ENCODE peak calls at places on chromosomes 7 and 10, in nine cellular contexts. One of them, this sample, is unnamed.

GRCh38 chr7:51242881-51243518 is 73.6 kb downstream of the COBL start:
- DNase-seq in activated CD8-positive, alpha-beta memory T cell treated with anti-CD3 and anti-CD28 coated beads, Interleukin-2, amount 50 U/mL, for 4 hours: no peak
- DNase-seq in stomach: no peak
- DNase-seq in stimulated activated naive B cell treated with anti-CD40 and anti-IgM and Interleukin-4, amounts not matched to agents 10 μg/mL and 1 μg/mL and 100 μg/mL, for 72 hours: no peak
- DNase-seq in endothelial cell: no peak
- DNase-seq in Ammon's horn: no peak
- DNase-seq in mammary epithelial cell: no peak
- DNase-seq in activated T-cell treated with anti-CD3 and anti-CD28 coated beads, Interleukin-2, amount 50 U/mL, for 1 hour: no peak
- DNase-seq in natural killer cell treated with Interleukin-12 subunit alpha and Interleukin-12 subunit beta and Interleukin-15 and Interleukin-18, amount 100 ng/mL, for 72 hours: no peak
- DNase-seq in this sample: peak

GRCh38 chr7:92682767-92683539 is 92.8 kb upstream of the FAM133B start:
- DNase-seq in stimulated activated naive B cell treated with anti-CD40 and anti-IgM and Interleukin-4, amounts not matched to agents 10 μg/mL and 1 μg/mL and 100 μg/mL, for 72 hours: no peak
- DNase-seq in natural killer cell treated with Interleukin-12 subunit alpha and Interleukin-12 subunit beta and Interleukin-15 and Interleukin-18, amount 100 ng/mL, for 72 hours: no peak
- DNase-seq in Ammon's horn: no peak
- DNase-seq in mammary epithelial cell: no peak
- DNase-seq in activated T-cell treated with anti-CD3 and anti-CD28 coated beads, Interleukin-2, amount 50 U/mL, for 1 hour: no peak
- DNase-seq in stomach: no peak
- DNase-seq in endothelial cell: no peak
- DNase-seq in activated CD8-positive, alpha-beta memory T cell treated with anti-CD3 and anti-CD28 coated beads, Interleukin-2, amount 50 U/mL, for 4 hours: no peak
- DNase-seq in this sample: no peak

GRCh38 chr10:106582291-106582690 is 582.2 kb downstream of the SORCS1 start:
- DNase-seq in activated T-cell treated with anti-CD3 and anti-CD28 coated beads, Interleukin-2, amount 50 U/mL, for 1 hour: no peak
- DNase-seq in natural killer cell treated with Interleukin-12 subunit alpha and Interleukin-12 subunit beta and Interleukin-15 and Interleukin-18, amount 100 ng/mL, for 72 hours: no peak
- DNase-seq in Ammon's horn: peak
- DNase-seq in activated CD8-positive, alpha-beta memory T cell treated with anti-CD3 and anti-CD28 coated beads, Interleukin-2, amount 50 U/mL, for 4 hours: no peak
- DNase-seq in mammary epithelial cell: peak
- DNase-seq in stomach: no peak
- DNase-seq in stimulated activated naive B cell treated with anti-CD40 and anti-IgM and Interleukin-4, amounts not matched to agents 10 μg/mL and 1 μg/mL and 100 μg/mL, for 72 hours: no peak
- DNase-seq in endothelial cell: no peak
- DNase-seq in this sample: no peak

GRCh38 chr7:897771-898376 is 21.5 kb downstream of the GET4 start:
- DNase-seq in Ammon's horn: no peak
- DNase-seq in stomach: no peak
- DNase-seq in stimulated activated naive B cell treated with anti-CD40 and anti-IgM and Interleukin-4, amounts not matched to agents 10 μg/mL and 1 μg/mL and 100 μg/mL, for 72 hours: no peak
- DNase-seq in endothelial cell: no peak
- DNase-seq in activated T-cell treated with anti-CD3 and anti-CD28 coated beads, Interleukin-2, amount 50 U/mL, for 1 hour: no peak
- DNase-seq in mammary epithelial cell: no peak
- DNase-seq in activated CD8-positive, alpha-beta memory T cell treated with anti-CD3 and anti-CD28 coated beads, Interleukin-2, amount 50 U/mL, for 4 hours: no peak
- DNase-seq in natural killer cell treated with Interleukin-12 subunit alpha and Interleukin-12 subunit beta and Interleukin-15 and Interleukin-18, amount 100 ng/mL, for 72 hours: peak
- DNase-seq in this sample: no peak

GRCh38 chr10:119443970-119444660 is 98.4 kb downstream of the RGS10 start:
- DNase-seq in mammary epithelial cell: no peak
- DNase-seq in Ammon's horn: no peak
- DNase-seq in natural killer cell treated with Interleukin-12 subunit alpha and Interleukin-12 subunit beta and Interleukin-15 and Interleukin-18, amount 100 ng/mL, for 72 hours: peak
- DNase-seq in activated T-cell treated with anti-CD3 and anti-CD28 coated beads, Interleukin-2, amount 50 U/mL, for 1 hour: no peak
- DNase-seq in endothelial cell: no peak
- DNase-seq in stimulated activated naive B cell treated with anti-CD40 and anti-IgM and Interleukin-4, amounts not matched to agents 10 μg/mL and 1 μg/mL and 100 μg/mL, for 72 hours: no peak
- DNase-seq in stomach: no peak
- DNase-seq in activated CD8-positive, alpha-beta memory T cell treated with anti-CD3 and anti-CD28 coated beads, Interleukin-2, amount 50 U/mL, for 4 hours: no peak
- DNase-seq in this sample: no peak

GRCh38 chr10:43683451-43684197 is 34.9 kb upstream of the ZNF32 start:
- DNase-seq in mammary epithelial cell: no peak
- DNase-seq in activated T-cell treated with anti-CD3 and anti-CD28 coated beads, Interleukin-2, amount 50 U/mL, for 1 hour: no peak
- DNase-seq in stomach: no peak
- DNase-seq in endothelial cell: peak
- DNase-seq in stimulated activated naive B cell treated with anti-CD40 and anti-IgM and Interleukin-4, amounts not matched to agents 10 μg/mL and 1 μg/mL and 100 μg/mL, for 72 hours: no peak
- DNase-seq in Ammon's horn: no peak
- DNase-seq in activated CD8-positive, alpha-beta memory T cell treated with anti-CD3 and anti-CD28 coated beads, Interleukin-2, amount 50 U/mL, for 4 hours: peak
- DNase-seq in natural killer cell treated with Interleukin-12 subunit alpha and Interleukin-12 subunit beta and Interleukin-15 and Interleukin-18, amount 100 ng/mL, for 72 hours: no peak
- DNase-seq in this sample: no peak

GRCh38 chr10:18608581-18608980 is 42.8 kb downstream of the NSUN6 start:
- DNase-seq in Ammon's horn: no peak
- DNase-seq in natural killer cell treated with Interleukin-12 subunit alpha and Interleukin-12 subunit beta and Interleukin-15 and Interleukin-18, amount 100 ng/mL, for 72 hours: no peak
- DNase-seq in activated CD8-positive, alpha-beta memory T cell treated with anti-CD3 and anti-CD28 coated beads, Interleukin-2, amount 50 U/mL, for 4 hours: no peak
- DNase-seq in stimulated activated naive B cell treated with anti-CD40 and anti-IgM and Interleukin-4, amounts not matched to agents 10 μg/mL and 1 μg/mL and 100 μg/mL, for 72 hours: no peak
- DNase-seq in stomach: no peak
- DNase-seq in mammary epithelial cell: peak
- DNase-seq in activated T-cell treated with anti-CD3 and anti-CD28 coated beads, Interleukin-2, amount 50 U/mL, for 1 hour: no peak
- DNase-seq in endothelial cell: no peak
- DNase-seq in this sample: no peak

GRCh38 chr10:89207181-89207800 is at the start of gene CH25H:
- DNase-seq in Ammon's horn: peak
- DNase-seq in stomach: peak
- DNase-seq in mammary epithelial cell: peak
- DNase-seq in endothelial cell: peak
- DNase-seq in activated CD8-positive, alpha-beta memory T cell treated with anti-CD3 and anti-CD28 coated beads, Interleukin-2, amount 50 U/mL, for 4 hours: peak
- DNase-seq in activated T-cell treated with anti-CD3 and anti-CD28 coated beads, Interleukin-2, amount 50 U/mL, for 1 hour: peak
- DNase-seq in stimulated activated naive B cell treated with anti-CD40 and anti-IgM and Interleukin-4, amounts not matched to agents 10 μg/mL and 1 μg/mL and 100 μg/mL, for 72 hours: peak
- DNase-seq in natural killer cell treated with Interleukin-12 subunit alpha and Interleukin-12 subunit beta and Interleukin-15 and Interleukin-18, amount 100 ng/mL, for 72 hours: peak
- DNase-seq in this sample: peak

GRCh38 chr10:50619171-50619570 is 4.6 kb downstream of the SGMS1 start:
- DNase-seq in stimulated activated naive B cell treated with anti-CD40 and anti-IgM and Interleukin-4, amounts not matched to agents 10 μg/mL and 1 μg/mL and 100 μg/mL, for 72 hours: no peak
- DNase-seq in activated CD8-positive, alpha-beta memory T cell treated with anti-CD3 and anti-CD28 coated beads, Interleukin-2, amount 50 U/mL, for 4 hours: no peak
- DNase-seq in natural killer cell treated with Interleukin-12 subunit alpha and Interleukin-12 subunit beta and Interleukin-15 and Interleukin-18, amount 100 ng/mL, for 72 hours: no peak
- DNase-seq in endothelial cell: no peak
- DNase-seq in Ammon's horn: no peak
- DNase-seq in activated T-cell treated with anti-CD3 and anti-CD28 coated beads, Interleukin-2, amount 50 U/mL, for 1 hour: no peak
- DNase-seq in stomach: no peak
- DNase-seq in mammary epithelial cell: no peak
- DNase-seq in this sample: no peak

GRCh38 chr10:83108565-83109333 is 1030.6 kb upstream of the GHITM start:
- DNase-seq in natural killer cell treated with Interleukin-12 subunit alpha and Interleukin-12 subunit beta and Interleukin-15 and Interleukin-18, amount 100 ng/mL, for 72 hours: no peak
- DNase-seq in mammary epithelial cell: no peak
- DNase-seq in endothelial cell: no peak
- DNase-seq in stomach: no peak
- DNase-seq in activated T-cell treated with anti-CD3 and anti-CD28 coated beads, Interleukin-2, amount 50 U/mL, for 1 hour: no peak
- DNase-seq in Ammon's horn: no peak
- DNase-seq in stimulated activated naive B cell treated with anti-CD40 and anti-IgM and Interleukin-4, amounts not matched to agents 10 μg/mL and 1 μg/mL and 100 μg/mL, for 72 hours: no peak
- DNase-seq in activated CD8-positive, alpha-beta memory T cell treated with anti-CD3 and anti-CD28 coated beads, Interleukin-2, amount 50 U/mL, for 4 hours: no peak
- DNase-seq in this sample: no peak

GRCh38 chr10:78358982-78359381 is 325.3 kb downstream of the RPS24 start:
- DNase-seq in natural killer cell treated with Interleukin-12 subunit alpha and Interleukin-12 subunit beta and Interleukin-15 and Interleukin-18, amount 100 ng/mL, for 72 hours: no peak
- DNase-seq in stimulated activated naive B cell treated with anti-CD40 and anti-IgM and Interleukin-4, amounts not matched to agents 10 μg/mL and 1 μg/mL and 100 μg/mL, for 72 hours: no peak
- DNase-seq in activated T-cell treated with anti-CD3 and anti-CD28 coated beads, Interleukin-2, amount 50 U/mL, for 1 hour: no peak
- DNase-seq in endothelial cell: no peak
- DNase-seq in mammary epithelial cell: no peak
- DNase-seq in activated CD8-positive, alpha-beta memory T cell treated with anti-CD3 and anti-CD28 coated beads, Interleukin-2, amount 50 U/mL, for 4 hours: no peak
- DNase-seq in Ammon's horn: no peak
- DNase-seq in stomach: no peak
- DNase-seq in this sample: no peak

GRCh38 chr10:88478256-88478655 is 104.9 kb downstream of the RNLS start:
- DNase-seq in activated CD8-positive, alpha-beta memory T cell treated with anti-CD3 and anti-CD28 coated beads, Interleukin-2, amount 50 U/mL, for 4 hours: no peak
- DNase-seq in mammary epithelial cell: peak
- DNase-seq in stimulated activated naive B cell treated with anti-CD40 and anti-IgM and Interleukin-4, amounts not matched to agents 10 μg/mL and 1 μg/mL and 100 μg/mL, for 72 hours: no peak
- DNase-seq in natural killer cell treated with Interleukin-12 subunit alpha and Interleukin-12 subunit beta and Interleukin-15 and Interleukin-18, amount 100 ng/mL, for 72 hours: no peak
- DNase-seq in stomach: no peak
- DNase-seq in endothelial cell: no peak
- DNase-seq in activated T-cell treated with anti-CD3 and anti-CD28 coated beads, Interleukin-2, amount 50 U/mL, for 1 hour: no peak
- DNase-seq in Ammon's horn: no peak
- DNase-seq in this sample: no peak

GRCh38 chr7:133513608-133514007 is 260.7 kb downstream of the EXOC4 start:
- DNase-seq in Ammon's horn: no peak
- DNase-seq in activated CD8-positive, alpha-beta memory T cell treated with anti-CD3 and anti-CD28 coated beads, Interleukin-2, amount 50 U/mL, for 4 hours: no peak
- DNase-seq in natural killer cell treated with Interleukin-12 subunit alpha and Interleukin-12 subunit beta and Interleukin-15 and Interleukin-18, amount 100 ng/mL, for 72 hours: no peak
- DNase-seq in activated T-cell treated with anti-CD3 and anti-CD28 coated beads, Interleukin-2, amount 50 U/mL, for 1 hour: no peak
- DNase-seq in endothelial cell: no peak
- DNase-seq in stimulated activated naive B cell treated with anti-CD40 and anti-IgM and Interleukin-4, amounts not matched to agents 10 μg/mL and 1 μg/mL and 100 μg/mL, for 72 hours: no peak
- DNase-seq in stomach: no peak
- DNase-seq in mammary epithelial cell: no peak
- DNase-seq in this sample: no peak

GRCh38 chr10:52631146-52631545 is 141.4 kb downstream of the MBL2 start:
- DNase-seq in mammary epithelial cell: no peak
- DNase-seq in endothelial cell: no peak
- DNase-seq in natural killer cell treated with Interleukin-12 subunit alpha and Interleukin-12 subunit beta and Interleukin-15 and Interleukin-18, amount 100 ng/mL, for 72 hours: no peak
- DNase-seq in activated T-cell treated with anti-CD3 and anti-CD28 coated beads, Interleukin-2, amount 50 U/mL, for 1 hour: no peak
- DNase-seq in stomach: no peak
- DNase-seq in Ammon's horn: no peak
- DNase-seq in stimulated activated naive B cell treated with anti-CD40 and anti-IgM and Interleukin-4, amounts not matched to agents 10 μg/mL and 1 μg/mL and 100 μg/mL, for 72 hours: no peak
- DNase-seq in activated CD8-positive, alpha-beta memory T cell treated with anti-CD3 and anti-CD28 coated beads, Interleukin-2, amount 50 U/mL, for 4 hours: no peak
- DNase-seq in this sample: no peak

GRCh38 chr10:104608076-104608828 is 32.8 kb upstream of the SORCS3 start:
- DNase-seq in activated T-cell treated with anti-CD3 and anti-CD28 coated beads, Interleukin-2, amount 50 U/mL, for 1 hour: no peak
- DNase-seq in Ammon's horn: no peak
- DNase-seq in stimulated activated naive B cell treated with anti-CD40 and anti-IgM and Interleukin-4, amounts not matched to agents 10 μg/mL and 1 μg/mL and 100 μg/mL, for 72 hours: no peak
- DNase-seq in endothelial cell: peak
- DNase-seq in mammary epithelial cell: no peak
- DNase-seq in activated CD8-positive, alpha-beta memory T cell treated with anti-CD3 and anti-CD28 coated beads, Interleukin-2, amount 50 U/mL, for 4 hours: no peak
- DNase-seq in natural killer cell treated with Interleukin-12 subunit alpha and Interleukin-12 subunit beta and Interleukin-15 and Interleukin-18, amount 100 ng/mL, for 72 hours: no peak
- DNase-seq in stomach: no peak
- DNase-seq in this sample: no peak

GRCh38 chr7:92025260-92025659 is 84.6 kb downstream of the AKAP9 start:
- DNase-seq in endothelial cell: no peak
- DNase-seq in mammary epithelial cell: peak
- DNase-seq in stimulated activated naive B cell treated with anti-CD40 and anti-IgM and Interleukin-4, amounts not matched to agents 10 μg/mL and 1 μg/mL and 100 μg/mL, for 72 hours: no peak
- DNase-seq in activated CD8-positive, alpha-beta memory T cell treated with anti-CD3 and anti-CD28 coated beads, Interleukin-2, amount 50 U/mL, for 4 hours: no peak
- DNase-seq in Ammon's horn: no peak
- DNase-seq in stomach: no peak
- DNase-seq in natural killer cell treated with Interleukin-12 subunit alpha and Interleukin-12 subunit beta and Interleukin-15 and Interleukin-18, amount 100 ng/mL, for 72 hours: no peak
- DNase-seq in activated T-cell treated with anti-CD3 and anti-CD28 coated beads, Interleukin-2, amount 50 U/mL, for 1 hour: no peak
- DNase-seq in this sample: no peak

GRCh38 chr10:70926215-70927000 is 38.0 kb upstream of the PCBD1 start:
- DNase-seq in stomach: no peak
- DNase-seq in Ammon's horn: no peak
- DNase-seq in stimulated activated naive B cell treated with anti-CD40 and anti-IgM and Interleukin-4, amounts not matched to agents 10 μg/mL and 1 μg/mL and 100 μg/mL, for 72 hours: no peak
- DNase-seq in activated T-cell treated with anti-CD3 and anti-CD28 coated beads, Interleukin-2, amount 50 U/mL, for 1 hour: no peak
- DNase-seq in mammary epithelial cell: no peak
- DNase-seq in endothelial cell: no peak
- DNase-seq in activated CD8-positive, alpha-beta memory T cell treated with anti-CD3 and anti-CD28 coated beads, Interleukin-2, amount 50 U/mL, for 4 hours: no peak
- DNase-seq in natural killer cell treated with Interleukin-12 subunit alpha and Interleukin-12 subunit beta and Interleukin-15 and Interleukin-18, amount 100 ng/mL, for 72 hours: no peak
- DNase-seq in this sample: no peak

GRCh38 chr10:86341361-86341811 is 25.2 kb downstream of the GRID1 start:
- DNase-seq in stomach: no peak
- DNase-seq in activated CD8-positive, alpha-beta memory T cell treated with anti-CD3 and anti-CD28 coated beads, Interleukin-2, amount 50 U/mL, for 4 hours: peak
- DNase-seq in stimulated activated naive B cell treated with anti-CD40 and anti-IgM and Interleukin-4, amounts not matched to agents 10 μg/mL and 1 μg/mL and 100 μg/mL, for 72 hours: no peak
- DNase-seq in natural killer cell treated with Interleukin-12 subunit alpha and Interleukin-12 subunit beta and Interleukin-15 and Interleukin-18, amount 100 ng/mL, for 72 hours: peak
- DNase-seq in mammary epithelial cell: peak
- DNase-seq in Ammon's horn: no peak
- DNase-seq in activated T-cell treated with anti-CD3 and anti-CD28 coated beads, Interleukin-2, amount 50 U/mL, for 1 hour: no peak
- DNase-seq in endothelial cell: no peak
- DNase-seq in this sample: no peak

GRCh38 chr10:29669149-29669548 is 34.4 kb upstream of the SVIL start:
- DNase-seq in natural killer cell treated with Interleukin-12 subunit alpha and Interleukin-12 subunit beta and Interleukin-15 and Interleukin-18, amount 100 ng/mL, for 72 hours: no peak
- DNase-seq in stomach: no peak
- DNase-seq in mammary epithelial cell: peak
- DNase-seq in stimulated activated naive B cell treated with anti-CD40 and anti-IgM and Interleukin-4, amounts not matched to agents 10 μg/mL and 1 μg/mL and 100 μg/mL, for 72 hours: no peak
- DNase-seq in activated T-cell treated with anti-CD3 and anti-CD28 coated beads, Interleukin-2, amount 50 U/mL, for 1 hour: no peak
- DNase-seq in Ammon's horn: no peak
- DNase-seq in activated CD8-positive, alpha-beta memory T cell treated with anti-CD3 and anti-CD28 coated beads, Interleukin-2, amount 50 U/mL, for 4 hours: no peak
- DNase-seq in endothelial cell: no peak
- DNase-seq in this sample: no peak

GRCh38 chr10:49081532-49082275 is 33.6 kb downstream of the VSTM4 start:
- DNase-seq in endothelial cell: no peak
- DNase-seq in stimulated activated naive B cell treated with anti-CD40 and anti-IgM and Interleukin-4, amounts not matched to agents 10 μg/mL and 1 μg/mL and 100 μg/mL, for 72 hours: no peak
- DNase-seq in activated T-cell treated with anti-CD3 and anti-CD28 coated beads, Interleukin-2, amount 50 U/mL, for 1 hour: no peak
- DNase-seq in stomach: peak
- DNase-seq in mammary epithelial cell: no peak
- DNase-seq in natural killer cell treated with Interleukin-12 subunit alpha and Interleukin-12 subunit beta and Interleukin-15 and Interleukin-18, amount 100 ng/mL, for 72 hours: no peak
- DNase-seq in activated CD8-positive, alpha-beta memory T cell treated with anti-CD3 and anti-CD28 coated beads, Interleukin-2, amount 50 U/mL, for 4 hours: no peak
- DNase-seq in Ammon's horn: no peak
- DNase-seq in this sample: no peak

GRCh38 chr10:8061274-8062211 is 7.1 kb downstream of the GATA3 start:
- DNase-seq in endothelial cell: no peak
- DNase-seq in activated CD8-positive, alpha-beta memory T cell treated with anti-CD3 and anti-CD28 coated beads, Interleukin-2, amount 50 U/mL, for 4 hours: peak
- DNase-seq in activated T-cell treated with anti-CD3 and anti-CD28 coated beads, Interleukin-2, amount 50 U/mL, for 1 hour: peak
- DNase-seq in natural killer cell treated with Interleukin-12 subunit alpha and Interleukin-12 subunit beta and Interleukin-15 and Interleukin-18, amount 100 ng/mL, for 72 hours: peak
- DNase-seq in mammary epithelial cell: peak
- DNase-seq in stimulated activated naive B cell treated with anti-CD40 and anti-IgM and Interleukin-4, amounts not matched to agents 10 μg/mL and 1 μg/mL and 100 μg/mL, for 72 hours: no peak
- DNase-seq in Ammon's horn: no peak
- DNase-seq in stomach: no peak
- DNase-seq in this sample: no peak